ENCODE peak calls at places on chromosomes 6 and 20, in six cellular contexts. U is EL; Y is activated CD4-positive, alpha-beta T cell treated with anti-CD3 and anti-CD28 coated beads for 24 hours; X is NCI-H82; W is ovary; B is GM04503. S is an unnamed sample.

GRCh38 chr6:166997768-166998255 is 1.4 kb upstream of the CEP43 start:
- DNase-seq in U (peak), Y (peak), X (peak), W (peak), B (no peak), S (peak)

GRCh38 chr20:4617019-4617418 is 104.7 kb upstream of the PRND start:
- DNase-seq in U (no peak), Y (no peak), X (no peak), W (no peak), B (no peak), S (no peak)

GRCh38 chr20:50202677-50203076 is 12.0 kb downstream of the CEBPB start:
- DNase-seq in U (no peak), Y (no peak), X (no peak), W (no peak), B (no peak), S (no peak)

GRCh38 chr20:3635346-3635745 is 27.9 kb downstream of the GFRA4 start:
- DNase-seq in U (no peak), Y (no peak), X (no peak), W (no peak), B (no peak), S (no peak)

GRCh38 chr6:42766163-42766670 is 15.6 kb upstream of the BICRAL start:
- DNase-seq in U (peak), Y (no peak), X (no peak), W (no peak), B (no peak), S (no peak)

GRCh38 chr6:138971601-138972000 is 16.5 kb downstream of the REPS1 start:
- DNase-seq in U (peak), Y (no peak), X (no peak), W (no peak), B (no peak), S (no peak)

GRCh38 chr6:131600696-131601095 is 27.3 kb downstream of the MED23 start:
- DNase-seq in U (no peak), Y (no peak), X (no peak), W (no peak), B (no peak), S (no peak)

GRCh38 chr20:11807070-11807741 is 110.5 kb upstream of the BTBD3 start:
- DNase-seq in U (peak), Y (no peak), X (no peak), W (no peak), B (peak), S (no peak)

GRCh38 chr6:30541515-30542403 is 14.5 kb downstream of the GNL1 start:
- DNase-seq in U (peak), Y (peak), X (peak), W (peak), B (no peak), S (peak)

S was measured in activated CD8-positive, alpha-beta memory T cell treated with anti-CD3 and anti-CD28 coated beads for 48 hours.